ENCODE peak calls at places on chromosomes 2 and 18, in ten cellular contexts. One of them, this sample, is unnamed.

GRCh38 chr18:48132993-48133674 is 202.7 kb upstream of the SMAD2 start:
- DNase-seq in D341Med: no peak
- DNase-seq in RPMI8226: no peak
- DNase-seq in naive thymus-derived CD8-positive, alpha-beta T cell: no peak
- DNase-seq in HepG2: no peak
- DNase-seq in heart right ventricle: no peak
- DNase-seq in Peyer's patch: no peak
- DNase-seq in activated T-cell treated with anti-CD3 and anti-CD28 coated beads, Interleukin-2, amount 50 U/mL, for 24 hours: no peak
- DNase-seq in activated CD4-positive, alpha-beta T cell treated with anti-CD3 and anti-CD28 coated beads, Interleukin-2, amount 50 U/mL, for 24 hours: no peak
- DNase-seq in kidney tubule cell: no peak
- DNase-seq in this sample: no peak

GRCh38 chr18:80175451-80176235 is 66.6 kb downstream of the ADNP2 start:
- DNase-seq in D341Med: peak
- DNase-seq in RPMI8226: no peak
- DNase-seq in naive thymus-derived CD8-positive, alpha-beta T cell: peak
- DNase-seq in HepG2: no peak
- DNase-seq in heart right ventricle: no peak
- DNase-seq in Peyer's patch: peak
- DNase-seq in activated T-cell treated with anti-CD3 and anti-CD28 coated beads, Interleukin-2, amount 50 U/mL, for 24 hours: peak
- DNase-seq in activated CD4-positive, alpha-beta T cell treated with anti-CD3 and anti-CD28 coated beads, Interleukin-2, amount 50 U/mL, for 24 hours: no peak
- DNase-seq in kidney tubule cell: no peak
- DNase-seq in this sample: no peak

GRCh38 chr2:199505755-199506403 is 48.1 kb upstream of the SATB2 start:
- DNase-seq in D341Med: no peak
- DNase-seq in RPMI8226: no peak
- DNase-seq in naive thymus-derived CD8-positive, alpha-beta T cell: no peak
- DNase-seq in HepG2: no peak
- DNase-seq in heart right ventricle: no peak
- DNase-seq in Peyer's patch: no peak
- DNase-seq in activated T-cell treated with anti-CD3 and anti-CD28 coated beads, Interleukin-2, amount 50 U/mL, for 24 hours: no peak
- DNase-seq in activated CD4-positive, alpha-beta T cell treated with anti-CD3 and anti-CD28 coated beads, Interleukin-2, amount 50 U/mL, for 24 hours: no peak
- DNase-seq in kidney tubule cell: no peak
- DNase-seq in this sample: no peak

GRCh38 chr18:62505669-62506494 is 16.9 kb upstream of the ZCCHC2 start:
- DNase-seq in D341Med: no peak
- DNase-seq in RPMI8226: peak
- DNase-seq in naive thymus-derived CD8-positive, alpha-beta T cell: no peak
- DNase-seq in HepG2: no peak
- DNase-seq in heart right ventricle: no peak
- DNase-seq in Peyer's patch: no peak
- DNase-seq in activated T-cell treated with anti-CD3 and anti-CD28 coated beads, Interleukin-2, amount 50 U/mL, for 24 hours: peak
- DNase-seq in activated CD4-positive, alpha-beta T cell treated with anti-CD3 and anti-CD28 coated beads, Interleukin-2, amount 50 U/mL, for 24 hours: no peak
- DNase-seq in kidney tubule cell: peak
- DNase-seq in this sample: peak

GRCh38 chr2:62774555-62775366 is 69.2 kb downstream of the EHBP1 start:
- DNase-seq in D341Med: no peak
- DNase-seq in RPMI8226: peak
- DNase-seq in naive thymus-derived CD8-positive, alpha-beta T cell: no peak
- DNase-seq in HepG2: peak
- DNase-seq in heart right ventricle: no peak
- DNase-seq in Peyer's patch: no peak
- DNase-seq in activated T-cell treated with anti-CD3 and anti-CD28 coated beads, Interleukin-2, amount 50 U/mL, for 24 hours: no peak
- DNase-seq in activated CD4-positive, alpha-beta T cell treated with anti-CD3 and anti-CD28 coated beads, Interleukin-2, amount 50 U/mL, for 24 hours: no peak
- DNase-seq in kidney tubule cell: peak
- DNase-seq in this sample: peak

GRCh38 chr2:240217431-240218301 is 77.2 kb upstream of the OTOS start:
- DNase-seq in D341Med: peak
- DNase-seq in RPMI8226: peak
- DNase-seq in naive thymus-derived CD8-positive, alpha-beta T cell: peak
- DNase-seq in HepG2: no peak
- DNase-seq in heart right ventricle: no peak
- DNase-seq in Peyer's patch: peak
- DNase-seq in activated T-cell treated with anti-CD3 and anti-CD28 coated beads, Interleukin-2, amount 50 U/mL, for 24 hours: no peak
- DNase-seq in activated CD4-positive, alpha-beta T cell treated with anti-CD3 and anti-CD28 coated beads, Interleukin-2, amount 50 U/mL, for 24 hours: no peak
- DNase-seq in kidney tubule cell: no peak
- DNase-seq in this sample: peak

GRCh38 chr2:230861564-230862255 is 3.0 kb upstream of the ITM2C start:
- DNase-seq in D341Med: no peak
- DNase-seq in RPMI8226: peak
- DNase-seq in naive thymus-derived CD8-positive, alpha-beta T cell: no peak
- DNase-seq in HepG2: no peak
- DNase-seq in heart right ventricle: no peak
- DNase-seq in Peyer's patch: no peak
- DNase-seq in activated T-cell treated with anti-CD3 and anti-CD28 coated beads, Interleukin-2, amount 50 U/mL, for 24 hours: no peak
- DNase-seq in activated CD4-positive, alpha-beta T cell treated with anti-CD3 and anti-CD28 coated beads, Interleukin-2, amount 50 U/mL, for 24 hours: no peak
- DNase-seq in kidney tubule cell: no peak
- DNase-seq in this sample: no peak

GRCh38 chr2:241897231-241897916 is 27.8 kb downstream of the RTP5 start:
- DNase-seq in D341Med: peak
- DNase-seq in RPMI8226: no peak
- DNase-seq in naive thymus-derived CD8-positive, alpha-beta T cell: no peak
- DNase-seq in HepG2: no peak
- DNase-seq in heart right ventricle: no peak
- DNase-seq in Peyer's patch: peak
- DNase-seq in activated T-cell treated with anti-CD3 and anti-CD28 coated beads, Interleukin-2, amount 50 U/mL, for 24 hours: no peak
- DNase-seq in activated CD4-positive, alpha-beta T cell treated with anti-CD3 and anti-CD28 coated beads, Interleukin-2, amount 50 U/mL, for 24 hours: no peak
- DNase-seq in kidney tubule cell: no peak
- DNase-seq in this sample: no peak

GRCh38 chr2:137980459-137980858 is 16.2 kb downstream of the HNMT start:
- DNase-seq in D341Med: no peak
- DNase-seq in RPMI8226: no peak
- DNase-seq in naive thymus-derived CD8-positive, alpha-beta T cell: no peak
- DNase-seq in HepG2: no peak
- DNase-seq in heart right ventricle: no peak
- DNase-seq in Peyer's patch: no peak
- DNase-seq in activated T-cell treated with anti-CD3 and anti-CD28 coated beads, Interleukin-2, amount 50 U/mL, for 24 hours: no peak
- DNase-seq in activated CD4-positive, alpha-beta T cell treated with anti-CD3 and anti-CD28 coated beads, Interleukin-2, amount 50 U/mL, for 24 hours: no peak
- DNase-seq in kidney tubule cell: no peak
- DNase-seq in this sample: no peak

GRCh38 chr18:8501044-8501443 is 108.2 kb upstream of the RAB12 start:
- DNase-seq in D341Med: peak
- DNase-seq in RPMI8226: no peak
- DNase-seq in naive thymus-derived CD8-positive, alpha-beta T cell: no peak
- DNase-seq in HepG2: no peak
- DNase-seq in heart right ventricle: no peak
- DNase-seq in Peyer's patch: no peak
- DNase-seq in activated T-cell treated with anti-CD3 and anti-CD28 coated beads, Interleukin-2, amount 50 U/mL, for 24 hours: no peak
- DNase-seq in activated CD4-positive, alpha-beta T cell treated with anti-CD3 and anti-CD28 coated beads, Interleukin-2, amount 50 U/mL, for 24 hours: no peak
- DNase-seq in kidney tubule cell: no peak
- DNase-seq in this sample: no peak